ENCODE peak calls at places on chromosomes 6 and 20, in five cellular contexts. One of them, this sample, is unnamed.

GRCh38 chr6:110195639-110196038 is 15.4 kb downstream of the CDC40 start:
- DNase-seq in HCT116: no peak
- DNase-seq in choroid plexus epithelial cell: no peak
- DNase-seq in dorsolateral prefrontal cortex: no peak
- DNase-seq in IMR-90: no peak
- DNase-seq in this sample: no peak

GRCh38 chr6:75488026-75488425 is 5.6 kb downstream of the FILIP1 start:
- DNase-seq in HCT116: no peak
- DNase-seq in IMR-90: peak; percentile 84
- DNase-seq in choroid plexus epithelial cell: peak; percentile 91
- DNase-seq in dorsolateral prefrontal cortex: no peak
- DNase-seq in this sample: peak; percentile 29

GRCh38 chr6:20509211-20509610 is 25.0 kb upstream of the CDKAL1 start:
- DNase-seq in dorsolateral prefrontal cortex: no peak
- DNase-seq in IMR-90: no peak
- DNase-seq in HCT116: no peak
- DNase-seq in choroid plexus epithelial cell: no peak
- DNase-seq in this sample: no peak

GRCh38 chr20:64231621-64232550 is 23.7 kb upstream of the PCMTD2 start:
- DNase-seq in dorsolateral prefrontal cortex: no peak
- DNase-seq in IMR-90: no peak
- DNase-seq in choroid plexus epithelial cell: no peak
- DNase-seq in HCT116: no peak
- DNase-seq in this sample: no peak

GRCh38 chr6:136508701-136509387 is 41.4 kb downstream of the MAP7 start:
- DNase-seq in IMR-90: no peak
- DNase-seq in dorsolateral prefrontal cortex: no peak
- DNase-seq in choroid plexus epithelial cell: no peak
- DNase-seq in HCT116: no peak
- DNase-seq in this sample: no peak

GRCh38 chr20:62578294-62578897 is 63.9 kb upstream of the SLCO4A1 start:
- DNase-seq in choroid plexus epithelial cell: no peak
- DNase-seq in dorsolateral prefrontal cortex: no peak
- DNase-seq in HCT116: no peak
- DNase-seq in IMR-90: no peak
- DNase-seq in this sample: no peak

GRCh38 chr6:16331328-16332174 is 93.2 kb downstream of the GMPR start:
- DNase-seq in choroid plexus epithelial cell: peak; percentile 86
- DNase-seq in dorsolateral prefrontal cortex: peak; percentile 82
- DNase-seq in HCT116: no peak
- DNase-seq in IMR-90: peak; percentile 77
- DNase-seq in this sample: peak; percentile 81

GRCh38 chr6:139927236-139927635 is 552.8 kb upstream of the CITED2 start:
- DNase-seq in HCT116: no peak
- DNase-seq in choroid plexus epithelial cell: peak; percentile 87
- DNase-seq in dorsolateral prefrontal cortex: no peak
- DNase-seq in IMR-90: peak; percentile 93
- DNase-seq in this sample: peak; percentile 94

GRCh38 chr6:107185570-107185969 is 70.3 kb upstream of the BEND3 start:
- DNase-seq in choroid plexus epithelial cell: peak; percentile 64
- DNase-seq in HCT116: no peak
- DNase-seq in dorsolateral prefrontal cortex: peak; percentile 34
- DNase-seq in IMR-90: peak; percentile 11
- DNase-seq in this sample: peak; percentile 6

GRCh38 chr20:10565191-10565921 is 108.4 kb downstream of the JAG1 start:
- DNase-seq in HCT116: no peak
- DNase-seq in dorsolateral prefrontal cortex: no peak
- DNase-seq in choroid plexus epithelial cell: peak; percentile 89
- DNase-seq in IMR-90: peak; percentile 89
- DNase-seq in this sample: peak; percentile 58

GRCh38 chr6:43778131-43778857 is 8.3 kb downstream of the VEGFA start:
- DNase-seq in IMR-90: no peak
- DNase-seq in dorsolateral prefrontal cortex: no peak
- DNase-seq in choroid plexus epithelial cell: no peak
- DNase-seq in HCT116: no peak
- DNase-seq in this sample: no peak

GRCh38 chr20:39600156-39600555 is 638.0 kb downstream of the DHX35 start:
- DNase-seq in choroid plexus epithelial cell: no peak
- DNase-seq in HCT116: no peak
- DNase-seq in IMR-90: no peak
- DNase-seq in dorsolateral prefrontal cortex: no peak
- DNase-seq in this sample: no peak

GRCh38 chr6:71452709-71453108 is 164.1 kb downstream of the OGFRL1 start:
- DNase-seq in HCT116: no peak
- DNase-seq in IMR-90: no peak
- DNase-seq in choroid plexus epithelial cell: no peak
- DNase-seq in dorsolateral prefrontal cortex: no peak
- DNase-seq in this sample: no peak

GRCh38 chr20:19880256-19881079 is 122.4 kb downstream of the RIN2 start:
- DNase-seq in choroid plexus epithelial cell: peak; percentile 86
- DNase-seq in HCT116: peak; percentile 36
- DNase-seq in dorsolateral prefrontal cortex: no peak
- DNase-seq in IMR-90: peak; percentile 89
- DNase-seq in this sample: peak; percentile 76

GRCh38 chr20:13017235-13017634 is 8.5 kb downstream of the SPTLC3 start:
- DNase-seq in IMR-90: peak; percentile 18
- DNase-seq in dorsolateral prefrontal cortex: no peak
- DNase-seq in HCT116: no peak
- DNase-seq in choroid plexus epithelial cell: peak; percentile 83
- DNase-seq in this sample: no peak

GRCh38 chr6:6614096-6614964 is 25.8 kb downstream of the LY86 start:
- DNase-seq in IMR-90: no peak
- DNase-seq in choroid plexus epithelial cell: no peak
- DNase-seq in HCT116: no peak
- DNase-seq in dorsolateral prefrontal cortex: peak; percentile 90
- DNase-seq in this sample: no peak

GRCh38 chr6:131982740-131983259 is 31.6 kb upstream of the CCN2 start:
- DNase-seq in IMR-90: peak; percentile 88
- DNase-seq in dorsolateral prefrontal cortex: no peak
- DNase-seq in HCT116: no peak
- DNase-seq in choroid plexus epithelial cell: peak; percentile 88
- DNase-seq in this sample: peak; percentile 96

GRCh38 chr6:118668761-118669411 is 17.5 kb upstream of the CEP85L start:
- DNase-seq in dorsolateral prefrontal cortex: no peak
- DNase-seq in choroid plexus epithelial cell: peak; percentile 93
- DNase-seq in IMR-90: peak; percentile 85
- DNase-seq in HCT116: no peak
- DNase-seq in this sample: peak; percentile 59

GRCh38 chr20:53943522-53944291 is 126.7 kb downstream of the BCAS1 start:
- DNase-seq in HCT116: no peak
- DNase-seq in choroid plexus epithelial cell: peak; percentile 60
- DNase-seq in dorsolateral prefrontal cortex: no peak
- DNase-seq in IMR-90: peak; percentile 39
- DNase-seq in this sample: peak; percentile 58

GRCh38 chr6:166650047-166650446 is 23.0 kb upstream of the RPS6KA2 start:
- DNase-seq in choroid plexus epithelial cell: no peak
- DNase-seq in HCT116: no peak
- DNase-seq in dorsolateral prefrontal cortex: no peak
- DNase-seq in IMR-90: no peak
- DNase-seq in this sample: no peak

GRCh38 chr20:2373098-2373497 is 7.6 kb upstream of the TGM6 start:
- DNase-seq in choroid plexus epithelial cell: no peak
- DNase-seq in dorsolateral prefrontal cortex: no peak
- DNase-seq in HCT116: no peak
- DNase-seq in IMR-90: no peak
- DNase-seq in this sample: no peak

GRCh38 chr6:124719951-124720350 is 242.3 kb upstream of the RNF217 start:
- DNase-seq in dorsolateral prefrontal cortex: no peak
- DNase-seq in HCT116: no peak
- DNase-seq in IMR-90: no peak
- DNase-seq in choroid plexus epithelial cell: no peak
- DNase-seq in this sample: no peak

GRCh38 chr6:155152211-155153076 is 111.4 kb upstream of the CLDN20 start:
- DNase-seq in IMR-90: no peak
- DNase-seq in dorsolateral prefrontal cortex: no peak
- DNase-seq in HCT116: no peak
- DNase-seq in choroid plexus epithelial cell: no peak
- DNase-seq in this sample: no peak

GRCh38 chr6:10313799-10314162 is 101.1 kb downstream of the TFAP2A start:
- DNase-seq in HCT116: no peak
- DNase-seq in choroid plexus epithelial cell: no peak
- DNase-seq in IMR-90: no peak
- DNase-seq in dorsolateral prefrontal cortex: no peak
- DNase-seq in this sample: no peak

GRCh38 chr6:160420969-160421556 is 72.9 kb downstream of the SLC22A3 start:
- DNase-seq in choroid plexus epithelial cell: no peak
- DNase-seq in IMR-90: no peak
- DNase-seq in dorsolateral prefrontal cortex: no peak
- DNase-seq in HCT116: no peak
- DNase-seq in this sample: no peak

GRCh38 chr20:35196313-35196712 is 24.4 kb downstream of the PROCR start:
- DNase-seq in choroid plexus epithelial cell: no peak
- DNase-seq in dorsolateral prefrontal cortex: no peak
- DNase-seq in IMR-90: no peak
- DNase-seq in HCT116: no peak
- DNase-seq in this sample: no peak

GRCh38 chr6:147207851-147208754 is 3.9 kb downstream of the STXBP5 start:
- DNase-seq in choroid plexus epithelial cell: no peak
- DNase-seq in IMR-90: peak; percentile 28
- DNase-seq in HCT116: no peak
- DNase-seq in dorsolateral prefrontal cortex: no peak
- DNase-seq in this sample: no peak

GRCh38 chr20:574297-574942 is 30.8 kb upstream of the CSNK2A1 start:
- DNase-seq in choroid plexus epithelial cell: no peak
- DNase-seq in HCT116: no peak
- DNase-seq in dorsolateral prefrontal cortex: no peak
- DNase-seq in IMR-90: no peak
- DNase-seq in this sample: no peak

GRCh38 chr6:3068329-3069223 is at the start of gene RIPK1:
- DNase-seq in HCT116: peak; percentile 69
- DNase-seq in dorsolateral prefrontal cortex: peak; percentile 93
- DNase-seq in IMR-90: peak; percentile 84
- DNase-seq in choroid plexus epithelial cell: peak; percentile 88
- DNase-seq in this sample: peak; percentile 89
- TF ChIP-seq CTCF in HCT116: no peak
- TF ChIP-seq CTCF in dorsolateral prefrontal cortex: peak; percentile 68
- TF ChIP-seq CTCF in IMR-90: peak; percentile 48
- TF ChIP-seq CTCF in choroid plexus epithelial cell: peak; percentile 40
- TF ChIP-seq CTCF in this sample: peak; percentile 38

GRCh38 chr6:41684311-41685182 is 46.3 kb downstream of the MDFI start:
- DNase-seq in HCT116: no peak
- DNase-seq in dorsolateral prefrontal cortex: peak; percentile 27
- DNase-seq in choroid plexus epithelial cell: no peak
- DNase-seq in IMR-90: no peak
- DNase-seq in this sample: no peak

GRCh38 chr6:41682497-41682961 is 44.3 kb downstream of the MDFI start:
- DNase-seq in choroid plexus epithelial cell: no peak
- DNase-seq in HCT116: no peak
- DNase-seq in dorsolateral prefrontal cortex: no peak
- DNase-seq in IMR-90: no peak
- DNase-seq in this sample: peak; percentile 9

GRCh38 chr6:41683460-41684310 is 45.4 kb downstream of the MDFI start:
- DNase-seq in HCT116: no peak
- DNase-seq in choroid plexus epithelial cell: peak; percentile 75
- DNase-seq in dorsolateral prefrontal cortex: peak; percentile 85
- DNase-seq in IMR-90: peak; percentile 51
- DNase-seq in this sample: peak; percentile 73

GRCh38 chr6:41682056-41682477 is 43.8 kb downstream of the MDFI start:
- DNase-seq in choroid plexus epithelial cell: peak; percentile 95
- DNase-seq in HCT116: peak; percentile 80
- DNase-seq in dorsolateral prefrontal cortex: peak; percentile 91
- DNase-seq in IMR-90: peak; percentile 86
- DNase-seq in this sample: peak; percentile 90

GRCh38 chr6:41682966-41683459 is 44.7 kb downstream of the MDFI start:
- DNase-seq in dorsolateral prefrontal cortex: no peak
- DNase-seq in IMR-90: no peak
- DNase-seq in HCT116: no peak
- DNase-seq in choroid plexus epithelial cell: no peak
- DNase-seq in this sample: no peak
- H3K4me3 ChIP-seq in dorsolateral prefrontal cortex: peak overlapping the region; percentile 62
- H3K4me3 ChIP-seq in IMR-90: no peak overlapping the region
- H3K4me3 ChIP-seq in HCT116: no peak overlapping the region
- H3K4me3 ChIP-seq in choroid plexus epithelial cell: peak overlapping the region; percentile 44
- H3K4me3 ChIP-seq in this sample: peak overlapping the region; percentile 25

GRCh38 chr6:31038559-31038958 is 28.3 kb downstream of the MUC22 start:
- DNase-seq in choroid plexus epithelial cell: no peak
- DNase-seq in IMR-90: no peak
- DNase-seq in dorsolateral prefrontal cortex: no peak
- DNase-seq in HCT116: no peak
- DNase-seq in this sample: no peak

GRCh38 chr6:31037692-31038091 is 27.4 kb downstream of the MUC22 start:
- DNase-seq in HCT116: no peak
- DNase-seq in IMR-90: peak; percentile 76
- DNase-seq in dorsolateral prefrontal cortex: peak; percentile 49
- DNase-seq in choroid plexus epithelial cell: peak; percentile 46
- DNase-seq in this sample: peak; percentile 16

GRCh38 chr6:31048090-31048489 is 37.8 kb downstream of the MUC22 start:
- DNase-seq in choroid plexus epithelial cell: no peak
- DNase-seq in HCT116: no peak
- DNase-seq in IMR-90: no peak
- DNase-seq in dorsolateral prefrontal cortex: no peak
- DNase-seq in this sample: no peak

GRCh38 chr6:31041372-31041974 is 31.2 kb downstream of the MUC22 start:
- DNase-seq in HCT116: no peak
- DNase-seq in dorsolateral prefrontal cortex: no peak
- DNase-seq in choroid plexus epithelial cell: no peak
- DNase-seq in IMR-90: no peak
- DNase-seq in this sample: no peak

GRCh38 chr6:31042801-31043200 is 32.5 kb downstream of the MUC22 start:
- DNase-seq in choroid plexus epithelial cell: peak; percentile 73
- DNase-seq in dorsolateral prefrontal cortex: no peak
- DNase-seq in IMR-90: peak; percentile 50
- DNase-seq in HCT116: peak; percentile 74
- DNase-seq in this sample: peak; percentile 71
- TF ChIP-seq CTCF in choroid plexus epithelial cell: peak; percentile 80
- TF ChIP-seq CTCF in dorsolateral prefrontal cortex: no peak
- TF ChIP-seq CTCF in IMR-90: peak; percentile 59
- TF ChIP-seq CTCF in HCT116: peak; percentile 74
- TF ChIP-seq CTCF in this sample: peak; percentile 76

DNA sequence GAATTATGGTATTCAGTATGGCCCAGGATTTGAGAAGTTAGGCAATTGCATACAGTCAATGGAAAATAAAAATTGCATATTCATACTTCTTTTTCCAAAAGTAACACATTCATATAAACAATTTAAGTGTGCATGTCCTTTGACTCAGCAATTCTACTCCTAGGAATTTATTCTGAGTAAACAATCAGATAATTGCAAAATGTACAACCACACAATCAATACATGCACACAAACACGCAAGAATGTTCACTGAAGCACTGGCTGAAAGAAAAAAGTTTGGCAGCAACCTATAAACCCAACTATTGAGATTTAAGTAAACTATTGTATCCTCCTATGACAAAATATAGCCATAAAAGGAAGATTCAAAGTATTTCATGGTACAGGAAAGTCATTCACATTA is 1.6 kb downstream of the CYP39A1 start:
- DNase-seq in dorsolateral prefrontal cortex: no peak
- DNase-seq in IMR-90: peak; percentile 2
- DNase-seq in choroid plexus epithelial cell: peak; percentile 5
- DNase-seq in HCT116: no peak
- DNase-seq in this sample: no peak
- H3K4me3 ChIP-seq in dorsolateral prefrontal cortex: no peak overlapping the region
- H3K4me3 ChIP-seq in IMR-90: no peak overlapping the region
- H3K4me3 ChIP-seq in choroid plexus epithelial cell: no peak overlapping the region
- H3K4me3 ChIP-seq in HCT116: no peak overlapping the region
- H3K4me3 ChIP-seq in this sample: no peak overlapping the region

GRCh38 chr6:27753668-27754407 is 158.4 kb downstream of the OR2B2 start:
- DNase-seq in choroid plexus epithelial cell: peak; percentile 87
- DNase-seq in IMR-90: peak; percentile 76
- DNase-seq in HCT116: peak; percentile 90
- DNase-seq in dorsolateral prefrontal cortex: peak; percentile 62
- DNase-seq in this sample: peak; percentile 89
- TF ChIP-seq CTCF in choroid plexus epithelial cell: peak; percentile 42
- TF ChIP-seq CTCF in IMR-90: no peak
- TF ChIP-seq CTCF in HCT116: no peak
- TF ChIP-seq CTCF in dorsolateral prefrontal cortex: peak; percentile 5
- TF ChIP-seq CTCF in this sample: peak; percentile 25

This sample was measured in astrocyte of the spinal cord.